ENCODE peak calls at places on chromosomes 6 and 20, in five cellular contexts. Q, B, A, L and Y are unnamed samples.

GRCh38 chr6:133730881-133731280 is 158.0 kb upstream of the TCF21 start:
- DNase-seq in Q (no peak), B (no peak), A (no peak), L (no peak), Y (no peak)

GRCh38 chr6:80095600-80095999 is 10.9 kb upstream of the BCKDHB start:
- DNase-seq in Q (no peak), B (no peak), A (no peak), L (no peak), Y (no peak)

GRCh38 chr20:46243707-46244628 is 64.3 kb downstream of the CDH22 start:
- DNase-seq in Q (no peak), B (no peak), A (no peak), L (no peak), Y (no peak)

GRCh38 chr6:153160221-153160620 is 29.1 kb upstream of the RGS17 start:
- DNase-seq in Q (no peak), B (no peak), A (no peak), L (no peak), Y (no peak)

GRCh38 chr6:327538-328183 is 35.4 kb downstream of the DUSP22 start:
- DNase-seq in Q (peak), B (no peak), A (no peak), L (peak), Y (no peak)

GRCh38 chr6:84284428-84285033 is 57.1 kb upstream of the CEP162 start:
- DNase-seq in Q (no peak), B (no peak), A (no peak), L (peak), Y (no peak)

GRCh38 chr20:61287583-61287982 is 35.5 kb downstream of the CDH4 start:
- DNase-seq in Q (no peak), B (no peak), A (no peak), L (no peak), Y (no peak)

GRCh38 chr6:29696147-29697129 is 15.5 kb upstream of the ZFP57 start:
- DNase-seq in Q (no peak), B (no peak), A (peak), L (no peak), Y (no peak)

GRCh38 chr6:100135977-100136376 is 142.0 kb upstream of the MCHR2 start:
- DNase-seq in Q (no peak), B (no peak), A (no peak), L (no peak), Y (no peak)

GRCh38 chr20:1617055-1617454 is 2.8 kb downstream of the SIRPB1 start:
- DNase-seq in Q (no peak), B (no peak), A (no peak), L (no peak), Y (no peak)

GRCh38 chr6:98203170-98203806 is 631.1 kb upstream of the POU3F2 start:
- DNase-seq in Q (no peak), B (no peak), A (no peak), L (no peak), Y (no peak)

GRCh38 chr20:3889489-3890409 is 562 bp downstream of the PANK2 start:
- DNase-seq in Q (peak), B (peak), A (peak), L (peak), Y (no peak)

GRCh38 chr6:116528800-116529199 is 16.7 kb downstream of the TRAPPC3L start:
- DNase-seq in Q (no peak), B (no peak), A (no peak), L (no peak), Y (no peak)

GRCh38 chr6:85419046-85419759 is 30.7 kb upstream of the NT5E start:
- DNase-seq in Q (no peak), B (no peak), A (no peak), L (no peak), Y (no peak)

GRCh38 chr6:37514377-37514776 is 14.7 kb upstream of the CCDC167 start:
- DNase-seq in Q (no peak), B (no peak), A (no peak), L (no peak), Y (no peak)

GRCh38 chr6:30037182-30037788 is 23.8 kb upstream of the POLR1H start:
- DNase-seq in Q (no peak), B (no peak), A (peak), L (peak), Y (no peak)

GRCh38 chr20:51423810-51424209 is 118.7 kb downstream of the NFATC2 start:
- DNase-seq in Q (no peak), B (no peak), A (no peak), L (no peak), Y (no peak)

GRCh38 chr20:13800728-13801134 is 15.9 kb downstream of the NDUFAF5 start:
- DNase-seq in Q (peak), B (peak), A (no peak), L (peak), Y (peak)

GRCh38 chr20:57397004-57397692 is 6.0 kb downstream of the RBM38 start:
- DNase-seq in Q (peak), B (no peak), A (no peak), L (no peak), Y (no peak)

GRCh38 chr6:150413768-150414167 is 45.0 kb downstream of the IYD start:
- DNase-seq in Q (no peak), B (no peak), A (no peak), L (no peak), Y (no peak)

GRCh38 chr6:118581489-118581959 is 33.4 kb downstream of the PLN start:
- DNase-seq in Q (no peak), B (peak), A (no peak), L (no peak), Y (peak)

GRCh38 chr6:108677894-108678293 is 117.2 kb downstream of the FOXO3 start:
- DNase-seq in Q (no peak), B (no peak), A (no peak), L (no peak), Y (no peak)

GRCh38 chr20:32326507-32326851 is 31.7 kb upstream of the ASXL1 start:
- DNase-seq in Q (no peak), B (no peak), A (no peak), L (no peak), Y (no peak)

GRCh38 chr6:137677714-137678113 is 183.5 kb upstream of the OLIG3 start:
- DNase-seq in Q (peak), B (no peak), A (no peak), L (no peak), Y (no peak)

GRCh38 chr6:44270526-44271405 is 516 bp downstream of the TMEM151B start:
- DNase-seq in Q (no peak), B (no peak), A (no peak), L (peak), Y (no peak)

GRCh38 chr6:100451577-100451976 is 13.1 kb downstream of the SIM1 start:
- DNase-seq in Q (no peak), B (no peak), A (no peak), L (no peak), Y (peak)

GRCh38 chr6:106827081-106827480 is 147.4 kb downstream of the CD24 start:
- DNase-seq in Q (no peak), B (no peak), A (no peak), L (no peak), Y (no peak)

GRCh38 chr6:35072698-35073055 is 68.5 kb downstream of the TCP11 start:
- DNase-seq in Q (no peak), B (no peak), A (no peak), L (no peak), Y (no peak)

GRCh38 chr6:38510205-38510604 is 129.5 kb downstream of the BTBD9 start:
- DNase-seq in Q (no peak), B (no peak), A (no peak), L (no peak), Y (no peak)

GRCh38 chr6:100296810-100297544 is 167.7 kb downstream of the SIM1 start:
- DNase-seq in Q (no peak), B (no peak), A (peak), L (no peak), Y (no peak)

GRCh38 chr6:95596021-95596420 is 18.7 kb downstream of the MANEA start:
- DNase-seq in Q (no peak), B (no peak), A (no peak), L (no peak), Y (no peak)

GRCh38 chr6:113364781-113365545 is 492.2 kb upstream of the MARCKS start:
- DNase-seq in Q (no peak), B (no peak), A (no peak), L (no peak), Y (no peak)

GRCh38 chr6:113362542-113363430 is 494.4 kb upstream of the MARCKS start:
- DNase-seq in Q (no peak), B (no peak), A (no peak), L (no peak), Y (no peak)

GRCh38 chr6:113361014-113361645 is 496.0 kb upstream of the MARCKS start:
- DNase-seq in Q (no peak), B (no peak), A (no peak), L (no peak), Y (no peak)

GRCh38 chr6:113359155-113360140 is 497.7 kb upstream of the MARCKS start:
- DNase-seq in Q (no peak), B (peak), A (no peak), L (peak), Y (no peak)

GRCh38 chr6:113363866-113364265 is 493.3 kb upstream of the MARCKS start:
- DNase-seq in Q (no peak), B (no peak), A (no peak), L (no peak), Y (no peak)
- H3K4me3 ChIP-seq in Q (no peak), B (no peak), A (no peak), L (no peak), Y (no peak)

DNA sequence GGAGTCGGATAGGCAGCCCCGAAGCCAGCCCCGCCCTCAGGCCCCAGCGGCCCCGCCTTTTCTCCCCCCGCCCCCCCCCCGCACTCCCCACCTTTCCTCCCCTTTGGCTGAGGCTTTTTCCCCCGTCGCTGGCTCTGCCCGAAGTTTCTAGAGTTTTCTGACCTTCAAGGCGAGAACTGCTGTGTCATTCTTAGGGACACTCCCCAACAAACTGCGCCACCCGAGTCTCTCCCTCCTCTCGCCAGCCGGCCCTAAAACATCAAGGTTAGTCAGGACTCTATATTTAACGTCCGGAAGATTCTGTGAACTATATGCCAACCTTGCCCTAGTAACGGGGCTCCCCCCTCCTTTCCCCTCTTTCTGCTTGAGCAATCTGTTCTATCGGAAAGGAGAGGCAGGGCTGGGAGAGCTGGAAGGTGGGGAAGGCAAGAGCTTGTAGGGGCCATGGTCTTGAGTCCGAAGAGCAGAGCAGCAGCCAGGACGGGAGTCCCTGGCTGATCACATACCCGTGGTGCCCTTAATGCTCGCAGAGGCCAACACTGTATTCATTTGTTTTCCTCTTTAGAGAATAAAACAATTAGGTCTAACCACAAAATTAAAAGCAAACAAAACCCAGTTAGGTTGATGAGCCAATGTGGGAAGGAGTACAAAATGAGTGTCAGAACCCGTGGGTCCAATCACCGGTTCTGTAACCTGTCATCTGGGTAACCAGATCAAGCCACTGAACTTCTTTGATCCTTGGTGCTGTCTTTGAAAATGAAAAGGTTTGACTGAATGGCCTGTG is 5.3 kb upstream of the HSPA1B start:
- DNase-seq in Q (peak), B (peak), A (peak), L (peak), Y (peak)
- TF ChIP-seq EP300 in Q (no peak), B (peak), A (no peak), L (no peak), Y (peak)

DNA sequence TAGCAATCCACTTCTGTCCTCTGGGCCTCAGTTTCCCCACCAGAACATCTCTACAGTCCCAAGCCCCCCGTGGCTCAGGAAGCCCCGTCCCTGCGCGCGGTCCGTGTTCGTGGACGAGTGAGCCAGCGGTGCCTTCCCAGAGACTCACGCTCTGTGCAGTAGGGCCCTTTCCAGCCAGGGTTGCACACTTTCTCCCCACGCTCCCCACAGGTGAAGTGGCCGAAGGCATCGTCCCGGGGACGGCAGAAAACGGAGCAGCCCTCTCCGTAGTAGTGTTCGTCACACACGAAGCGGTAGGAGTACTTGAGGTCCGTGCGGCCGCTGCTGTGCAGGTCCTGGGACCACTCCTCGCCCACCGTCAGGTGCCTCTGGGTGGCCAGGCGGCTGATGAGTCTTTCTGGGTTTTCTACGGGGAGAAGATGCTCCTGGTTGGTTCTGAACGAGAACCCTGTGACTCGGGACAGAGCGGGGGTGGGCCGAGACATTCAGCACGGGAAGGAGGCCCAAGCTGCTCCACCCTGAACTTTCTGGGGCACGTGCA is 2.7 kb downstream of the DLL1 start:
- DNase-seq in Q (peak), B (no peak), A (no peak), L (no peak), Y (no peak)
- H3K27ac ChIP-seq in Q (no peak), B (no peak), A (no peak), L (no peak), Y (no peak)

GRCh38 chr6:13767121-13767794 is 47.1 kb downstream of the MCUR1 start:
- DNase-seq in Q (peak), B (no peak), A (no peak), L (peak), Y (no peak)
- H3K4me3 ChIP-seq in Q (peak), B (peak), A (no peak), L (no peak), Y (peak)